ENCODE peak calls at places on chromosome 1, in seven cellular contexts. W, I, U, L, Z, M and S are unnamed samples.

GRCh38 chr1:13878001-13878400 is 178.0 kb downstream of the PRDM2 start:
- DNase-seq in W (no peak), I (no peak), U (no peak), L (no peak), Z (no peak), M (no peak), S (no peak)

GRCh38 chr1:27525296-27526271 is 35.6 kb upstream of the WASF2 start:
- DNase-seq in W (peak), I (peak), U (peak), L (peak), Z (peak), M (peak), S (peak)

GRCh38 chr1:56872597-56872996 is 18.0 kb downstream of the C8A start:
- DNase-seq in W (no peak), I (no peak), U (no peak), L (no peak), Z (no peak), M (no peak), S (no peak)

GRCh38 chr1:236163460-236164153 is 21.3 kb downstream of the GPR137B start:
- DNase-seq in W (no peak), I (no peak), U (no peak), L (no peak), Z (no peak), M (no peak), S (no peak)

GRCh38 chr1:151693057-151693651 is 23.4 kb downstream of the CELF3 start:
- DNase-seq in W (no peak), I (no peak), U (no peak), L (no peak), Z (no peak), M (no peak), S (no peak)

GRCh38 chr1:232123775-232124659 is 497.4 kb downstream of the DISC1 start:
- DNase-seq in W (no peak), I (no peak), U (no peak), L (no peak), Z (no peak), M (no peak), S (no peak)

GRCh38 chr1:160862151-160863061 is at the start of gene CD244:
- DNase-seq in W (no peak), I (no peak), U (peak), L (peak), Z (no peak), M (no peak), S (no peak)

GRCh38 chr1:76068542-76068941 is 6.0 kb upstream of the ST6GALNAC3 start:
- DNase-seq in W (no peak), I (no peak), U (no peak), L (no peak), Z (no peak), M (no peak), S (peak)

GRCh38 chr1:64136749-64137568 is 66.5 kb upstream of the UBE2U start:
- DNase-seq in W (peak), I (peak), U (peak), L (peak), Z (peak), M (peak), S (peak)

GRCh38 chr1:41889506-41890414 is 29.0 kb downstream of the HIVEP3 start:
- DNase-seq in W (no peak), I (no peak), U (no peak), L (no peak), Z (no peak), M (no peak), S (no peak)

GRCh38 chr1:67787746-67788145 is 45.5 kb downstream of the GNG12 start:
- DNase-seq in W (no peak), I (no peak), U (no peak), L (no peak), Z (no peak), M (no peak), S (no peak)

GRCh38 chr1:229341811-229342304 is 989 bp downstream of the CCSAP start:
- DNase-seq in W (no peak), I (peak), U (no peak), L (no peak), Z (no peak), M (no peak), S (no peak)

GRCh38 chr1:214028095-214028494 is 40.3 kb downstream of the PROX1 start:
- DNase-seq in W (no peak), I (no peak), U (no peak), L (no peak), Z (no peak), M (no peak), S (no peak)

GRCh38 chr1:223189903-223190724 is 47.1 kb upstream of the TLR5 start:
- DNase-seq in W (no peak), I (no peak), U (no peak), L (peak), Z (no peak), M (no peak), S (peak)

GRCh38 chr1:15261155-15262002 is 14.4 kb downstream of the FHAD1 start:
- DNase-seq in W (peak), I (peak), U (peak), L (no peak), Z (peak), M (no peak), S (peak)

GRCh38 chr1:202116287-202116686 is 6.4 kb upstream of the GPR37L1 start:
- DNase-seq in W (no peak), I (no peak), U (no peak), L (no peak), Z (no peak), M (no peak), S (no peak)

GRCh38 chr1:174710868-174711845 is 263.4 kb downstream of the GPR52 start:
- DNase-seq in W (no peak), I (no peak), U (no peak), L (no peak), Z (no peak), M (no peak), S (no peak)

GRCh38 chr1:226624526-226624925 is 76.0 kb downstream of the STUM start:
- DNase-seq in W (no peak), I (no peak), U (no peak), L (no peak), Z (no peak), M (peak), S (peak)

GRCh38 chr1:224427346-224427745 is 7.3 kb downstream of the WDR26 start:
- DNase-seq in W (no peak), I (no peak), U (no peak), L (no peak), Z (no peak), M (no peak), S (peak)

GRCh38 chr1:79497193-79497773 is 490.8 kb upstream of the ADGRL4 start:
- DNase-seq in W (no peak), I (no peak), U (no peak), L (no peak), Z (no peak), M (no peak), S (peak)

GRCh38 chr1:235074335-235075120 is 54.1 kb downstream of the TOMM20 start:
- DNase-seq in W (peak), I (peak), U (peak), L (no peak), Z (no peak), M (no peak), S (no peak)

GRCh38 chr1:53582211-53583020 is 123.2 kb downstream of the DMRTB1 start:
- DNase-seq in W (no peak), I (no peak), U (no peak), L (no peak), Z (no peak), M (no peak), S (no peak)

GRCh38 chr1:41890841-41891311 is 27.8 kb downstream of the HIVEP3 start:
- DNase-seq in W (no peak), I (peak), U (no peak), L (no peak), Z (peak), M (no peak), S (no peak)

DNA sequence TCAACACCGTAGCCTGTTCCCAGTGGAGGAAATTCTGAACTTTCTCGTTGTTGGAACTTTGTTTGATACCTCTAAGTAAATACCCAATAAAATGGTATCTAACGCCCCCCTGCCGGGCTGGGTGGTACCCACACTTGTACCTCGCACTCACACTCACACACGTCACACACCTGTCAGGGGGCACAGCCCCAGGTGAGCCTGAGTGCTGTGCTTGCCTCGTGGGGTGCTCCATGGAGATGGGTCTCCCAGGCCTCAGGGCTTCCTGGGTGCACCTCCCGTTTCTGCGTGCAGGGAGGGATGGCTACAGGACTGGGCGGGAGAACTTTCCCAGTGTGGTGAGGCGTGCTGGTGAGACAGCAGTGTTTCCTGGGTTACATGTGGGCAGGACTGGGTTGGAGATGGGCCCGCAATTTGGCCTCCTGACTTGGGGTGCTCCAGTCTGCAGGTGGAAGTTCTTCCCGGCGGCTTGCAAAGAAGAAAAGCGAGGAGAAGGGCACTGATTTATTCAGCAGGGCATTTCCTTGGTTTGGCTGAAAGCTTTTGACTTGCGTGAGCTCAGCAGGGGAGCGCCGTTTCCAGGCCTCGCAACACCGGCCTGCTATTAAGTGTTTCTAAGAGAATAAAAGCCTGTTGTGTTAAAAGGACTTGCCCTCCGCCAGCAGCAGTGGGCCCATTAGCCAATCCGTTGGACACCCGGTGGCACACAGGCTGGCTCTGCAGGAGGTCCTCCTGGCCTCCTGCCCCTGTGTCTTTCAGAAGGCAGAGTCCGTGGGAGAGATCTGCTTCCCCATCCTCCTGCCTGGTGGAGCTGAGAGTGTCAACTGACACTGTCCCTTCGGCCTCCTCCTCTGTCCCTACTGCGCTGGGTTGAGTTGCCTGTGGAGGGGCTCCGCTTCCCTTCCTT is 79.7 kb downstream of the KIF26B start:
- DNase-seq in W (no peak), I (no peak), U (no peak), L (no peak), Z (no peak), M (no peak), S (no peak)
- TF ChIP-seq POLR2A in W (no peak), I (no peak), U (no peak), L (no peak), Z (no peak), M (no peak), S (no peak)

DNA sequence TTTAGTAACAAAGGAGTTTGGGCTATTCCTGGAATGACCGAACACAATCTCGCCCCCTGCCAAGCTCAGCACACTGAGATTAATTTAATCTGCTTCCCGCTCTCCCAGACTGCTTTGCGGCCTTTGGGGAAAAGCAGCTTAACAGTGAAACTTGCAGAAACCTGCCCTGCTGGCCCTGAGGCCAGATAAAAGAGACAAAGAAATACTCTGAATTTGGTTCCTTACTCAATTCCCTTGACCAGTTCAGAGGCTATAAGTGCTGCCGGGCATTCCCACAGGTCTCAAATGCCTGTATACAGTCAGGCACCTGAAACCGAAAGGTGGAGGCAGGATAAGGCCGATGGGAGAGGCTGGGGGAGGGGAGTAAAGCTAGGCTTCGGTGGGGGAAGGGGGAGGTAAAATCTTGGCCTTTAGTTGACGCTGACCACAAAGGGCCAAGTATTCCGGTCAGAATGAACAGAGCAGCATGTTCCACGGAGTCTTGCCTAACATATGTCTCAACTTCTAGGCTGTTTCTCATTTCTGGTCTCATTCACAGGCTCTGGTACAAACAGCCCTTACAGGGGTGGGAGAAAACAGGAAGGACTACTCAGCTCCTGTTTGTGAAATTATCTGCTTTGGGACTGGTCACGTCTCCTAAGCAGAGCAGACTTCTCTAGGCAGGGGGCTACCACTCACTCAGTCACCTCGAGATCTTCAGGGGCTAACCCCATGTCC is 17.8 kb upstream of the A3GALT2 start:
- DNase-seq in W (peak), I (peak), U (peak), L (no peak), Z (peak), M (peak), S (no peak)
- TF ChIP-seq POLR2A in W (no peak), I (peak), U (peak), L (no peak), Z (peak), M (no peak), S (no peak)

GRCh38 chr1:84164567-84165021 is 20.5 kb downstream of the PRKACB start:
- DNase-seq in W (no peak), I (no peak), U (no peak), L (no peak), Z (no peak), M (no peak), S (no peak)

GRCh38 chr1:84165566-84165965 is 21.5 kb downstream of the PRKACB start:
- DNase-seq in W (no peak), I (no peak), U (no peak), L (no peak), Z (no peak), M (no peak), S (no peak)

GRCh38 chr1:84166797-84167196 is 22.7 kb downstream of the PRKACB start:
- DNase-seq in W (no peak), I (no peak), U (no peak), L (no peak), Z (no peak), M (no peak), S (no peak)

GRCh38 chr1:84164156-84164555 is 20.1 kb downstream of the PRKACB start:
- DNase-seq in W (no peak), I (no peak), U (no peak), L (no peak), Z (no peak), M (no peak), S (no peak)

DNA sequence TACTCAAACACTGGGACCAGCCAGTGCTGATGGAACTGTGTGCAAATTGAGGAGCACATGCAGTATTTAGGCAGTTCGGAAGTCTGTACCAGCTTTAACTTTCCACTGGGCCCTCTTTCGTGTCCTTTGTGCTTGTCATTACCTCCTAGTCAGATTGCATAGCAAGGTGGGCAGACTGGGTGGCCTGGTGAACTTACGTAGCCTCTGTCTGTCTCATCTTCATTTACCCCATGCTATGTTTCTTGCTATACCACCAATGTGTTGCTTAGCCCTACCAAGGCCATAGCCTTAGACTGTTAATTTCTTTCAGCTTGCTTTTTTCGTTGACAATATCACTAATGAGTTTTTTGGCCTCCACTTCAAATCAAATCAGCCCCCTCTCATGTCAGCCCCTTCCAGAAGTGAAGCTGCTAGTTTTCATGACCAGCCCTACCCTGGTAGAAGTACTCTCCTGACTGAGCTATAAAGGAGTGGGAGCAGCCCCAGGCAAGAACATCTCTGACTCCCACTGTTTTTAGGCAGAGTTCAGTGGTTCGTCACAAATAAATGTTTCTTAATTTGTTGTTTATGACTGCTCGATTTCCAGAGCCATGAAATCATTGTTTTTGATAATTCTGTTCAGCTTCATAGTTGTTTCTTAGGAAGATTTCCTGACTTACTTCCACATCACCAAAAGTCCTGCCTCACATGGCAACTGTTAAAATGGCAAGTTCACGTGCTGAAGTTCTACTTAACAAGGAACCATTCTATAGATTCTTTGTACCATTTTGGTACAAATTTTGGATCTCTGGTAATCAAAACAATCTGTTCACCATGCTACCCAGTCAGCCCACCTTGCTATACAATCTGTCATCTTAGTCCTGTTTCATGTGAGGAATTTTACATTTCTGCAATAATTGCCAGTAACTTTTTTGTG is 19.3 kb downstream of the PRKACB start:
- DNase-seq in W (no peak), I (no peak), U (no peak), L (no peak), Z (no peak), M (no peak), S (no peak)
- TF ChIP-seq POLR2A in W (no peak), I (no peak), U (no peak), L (no peak), Z (no peak), M (no peak), S (no peak)

GRCh38 chr1:156599811-156600210 is 1.5 kb downstream of the GPATCH4 start:
- DNase-seq in W (no peak), I (no peak), U (no peak), L (no peak), Z (no peak), M (no peak), S (no peak)
- TF ChIP-seq POLR2A in W (no peak), I (no peak), U (no peak), L (no peak), Z (no peak), M (no peak), S (no peak)